ENCODE peak calls at places on chromosomes 3 and 15, in five cellular contexts. D is upper lobe of left lung, T is ovary, V is transverse colon, B is GM12878. A is an unnamed sample.
A peak's percentile ranks its signal among the peaks of the same experiment; 100 is the strongest.

GRCh38 chr3:57283366-57283765 is 9.1 kb downstream of the ASB14 start:
- DNase-seq in D (no peak), T (no peak), V (no peak), B (no peak), A (no peak)

GRCh38 chr3:44339990-44340389 is 1.4 kb downstream of the TCAIM start:
- DNase-seq in D (no peak), T (no peak), V (no peak), B (no peak), A (no peak)

GRCh38 chr3:46931631-46932441 is 44.7 kb downstream of the CCDC12 start:
- DNase-seq in D (peak; percentile 76), T (no peak), V (peak; percentile 70), B (peak; percentile 57), A (no peak)

GRCh38 chr3:83953417-83954089 is 1005.2 kb upstream of the CADM2 start:
- DNase-seq in D (no peak), T (no peak), V (no peak), B (no peak), A (no peak)

GRCh38 chr3:32323605-32324004 is 68.0 kb upstream of the CMTM7 start:
- DNase-seq in D (no peak), T (no peak), V (no peak), B (no peak), A (no peak)

GRCh38 chr3:17730318-17730967 is 12.0 kb downstream of the TBC1D5 start:
- DNase-seq in D (no peak), T (no peak), V (peak; percentile 50), B (no peak), A (no peak)

GRCh38 chr3:53809764-53810400 is 36.3 kb downstream of the CHDH start:
- DNase-seq in D (no peak), T (no peak), V (no peak), B (no peak), A (no peak)

GRCh38 chr3:151384741-151385174 is at the start of gene P2RY12:
- DNase-seq in D (no peak), T (no peak), V (no peak), B (peak; percentile 36), A (no peak)

GRCh38 chr3:129727707-129728106 is 121.2 kb upstream of the PLXND1 start:
- DNase-seq in D (no peak), T (peak; percentile 41), V (no peak), B (no peak), A (no peak)

GRCh38 chr3:41716391-41716910 is 245.5 kb downstream of the ULK4 start:
- DNase-seq in D (no peak), T (no peak), V (no peak), B (no peak), A (no peak)

GRCh38 chr3:196344663-196345062 is 6.5 kb upstream of the TM4SF19 start:
- DNase-seq in D (no peak), T (no peak), V (no peak), B (no peak), A (no peak)

GRCh38 chr15:43932907-43933306 is 106.1 kb downstream of the WDR76 start:
- DNase-seq in D (no peak), T (no peak), V (no peak), B (no peak), A (no peak)

GRCh38 chr3:165545059-165545458 is 292.2 kb downstream of the BCHE start:
- DNase-seq in D (no peak), T (no peak), V (no peak), B (no peak), A (no peak)

GRCh38 chr3:158801200-158801599 is 654 bp upstream of the MFSD1 start:
- DNase-seq in D (no peak), T (no peak), V (peak; percentile 58), B (no peak), A (no peak)

GRCh38 chr3:33145221-33145900 is 31.5 kb downstream of the CRTAP start:
- DNase-seq in D (no peak), T (no peak), V (no peak), B (no peak), A (peak; percentile 78)

GRCh38 chr15:32825219-32825618 is 107.4 kb downstream of the GREM1 start:
- DNase-seq in D (no peak), T (no peak), V (no peak), B (no peak), A (no peak)

GRCh38 chr15:57534279-57534678 is 57.4 kb upstream of the MYZAP start:
- DNase-seq in D (no peak), T (no peak), V (no peak), B (no peak), A (no peak)

GRCh38 chr3:72791132-72791531 is 57.1 kb downstream of the SHQ1 start:
- DNase-seq in D (no peak), T (no peak), V (no peak), B (no peak), A (no peak)

DNA sequence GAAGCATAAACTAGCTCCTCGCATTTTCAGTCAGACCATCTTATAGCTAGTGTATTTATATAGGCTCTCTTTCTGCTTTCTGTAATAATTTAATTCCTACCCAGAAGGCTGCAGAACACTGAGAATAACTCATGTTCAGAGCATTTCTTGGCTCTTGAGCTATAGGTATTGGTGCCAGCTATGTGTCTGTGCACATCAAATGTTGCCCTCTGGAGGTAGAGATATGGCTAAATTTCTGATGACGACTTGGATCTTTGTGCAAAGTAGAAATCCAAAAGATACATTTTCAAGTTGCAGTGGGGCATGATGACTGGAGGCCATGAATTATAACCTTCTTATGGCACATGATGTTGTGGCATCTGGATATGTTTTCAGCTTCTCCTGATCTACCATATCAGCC is 336.2 kb upstream of the TPM1 start:
- DNase-seq in D (no peak), T (no peak), V (no peak), B (no peak), A (no peak)
- TF ChIP-seq EP300 in D (no peak), T (no peak), V (no peak), B (no peak), A (no peak)

DNA sequence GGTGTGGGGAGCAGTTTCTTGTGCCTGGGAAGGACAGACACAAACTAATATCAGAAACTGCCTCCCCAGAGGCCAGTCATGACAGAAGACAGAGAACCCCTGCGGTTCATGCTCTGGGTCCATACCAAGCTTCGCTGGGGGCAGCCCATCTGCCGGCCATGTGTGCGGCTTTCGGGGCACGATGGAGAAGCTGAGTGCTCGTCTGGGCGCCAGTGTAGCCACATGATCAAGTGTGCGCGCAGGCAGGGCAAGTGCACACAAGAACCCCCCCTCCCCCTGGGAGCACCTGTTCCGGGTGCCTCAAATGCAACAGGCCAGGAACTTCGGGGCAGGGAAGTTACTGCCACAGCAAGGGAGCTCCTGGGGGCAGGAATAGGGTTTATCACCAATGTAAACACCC is 1.8 kb downstream of the ADAMTS17 start:
- DNase-seq in D (peak; percentile 41), T (no peak), V (no peak), B (no peak), A (no peak)
- H3K27me3 ChIP-seq in D (peaks cover 4% of the 10 kb centered on the region), T (no peaks in the 10 kb centered on the region), V (peaks cover 8% of the 10 kb centered on the region), B (peaks cover 3% of the 10 kb centered on the region), A (no peaks in the 10 kb centered on the region)

GRCh38 chr15:75428152-75428551 is 23.3 kb downstream of the SIN3A start:
- DNase-seq in D (no peak), T (no peak), V (no peak), B (no peak), A (no peak)
- TF ChIP-seq EP300 in D (no peak), T (no peak), V (no peak), B (no peak), A (no peak)

GRCh38 chr15:38069506-38069905 is 135.1 kb downstream of the TMCO5A start:
- DNase-seq in D (no peak), T (no peak), V (peak; percentile 78), B (no peak), A (no peak)
- H3K27me3 ChIP-seq in D (no peaks in the 10 kb centered on the region), T (no peaks in the 10 kb centered on the region), V (no peaks in the 10 kb centered on the region), B (no peaks in the 10 kb centered on the region), A (no peaks in the 10 kb centered on the region)

GRCh38 chr3:98782826-98783500 is 19.8 kb downstream of the ST3GAL6 start:
- DNase-seq in D (no peak), T (no peak), V (no peak), B (no peak), A (no peak)
- TF ChIP-seq EP300 in D (no peak), T (no peak), V (no peak), B (no peak), A (no peak)

GRCh38 chr15:70604671-70605070 is 158.7 kb downstream of the UACA start:
- DNase-seq in D (peak; percentile 22), T (peak; percentile 41), V (no peak), B (no peak), A (peak; percentile 80)
- H3K27me3 ChIP-seq in D (no peaks in the 10 kb centered on the region), T (no peaks in the 10 kb centered on the region), V (no peaks in the 10 kb centered on the region), B (no peaks in the 10 kb centered on the region), A (no peaks in the 10 kb centered on the region)